ENCODE peak calls at places on chromosomes 12 and 14, in ten cellular contexts. One of them, this sample, is unnamed.

GRCh38 chr12:57810450-57810849 is 8.1 kb downstream of the AVIL start:
- DNase-seq in GM13976: no peak
- DNase-seq in CD4-positive, alpha-beta T cell: no peak
- DNase-seq in CD8-positive, alpha-beta T cell: no peak
- DNase-seq in cardiac muscle cell: no peak
- DNase-seq in tibial artery: no peak
- DNase-seq in body of pancreas: no peak
- DNase-seq in A549: peak
- DNase-seq in hepatocyte: no peak
- DNase-seq in MCF 10A: peak
- DNase-seq in this sample: no peak

GRCh38 chr14:72665259-72665658 is 228.6 kb downstream of the DPF3 start:
- DNase-seq in MCF 10A: peak
- DNase-seq in A549: peak
- DNase-seq in hepatocyte: peak
- DNase-seq in cardiac muscle cell: no peak
- DNase-seq in GM13976: no peak
- DNase-seq in body of pancreas: no peak
- DNase-seq in CD8-positive, alpha-beta T cell: no peak
- DNase-seq in CD4-positive, alpha-beta T cell: no peak
- DNase-seq in tibial artery: no peak
- DNase-seq in this sample: peak

GRCh38 chr12:101407054-101407437 is 526 bp downstream of the ARL1 start:
- DNase-seq in tibial artery: no peak
- DNase-seq in CD8-positive, alpha-beta T cell: no peak
- DNase-seq in body of pancreas: no peak
- DNase-seq in hepatocyte: peak
- DNase-seq in A549: no peak
- DNase-seq in CD4-positive, alpha-beta T cell: peak
- DNase-seq in GM13976: peak
- DNase-seq in MCF 10A: peak
- DNase-seq in cardiac muscle cell: peak
- DNase-seq in this sample: no peak

GRCh38 chr14:104656014-104656714 is 33.3 kb upstream of the INF2 start:
- DNase-seq in GM13976: no peak
- DNase-seq in CD4-positive, alpha-beta T cell: no peak
- DNase-seq in hepatocyte: no peak
- DNase-seq in cardiac muscle cell: no peak
- DNase-seq in tibial artery: no peak
- DNase-seq in A549: no peak
- DNase-seq in CD8-positive, alpha-beta T cell: no peak
- DNase-seq in body of pancreas: no peak
- DNase-seq in MCF 10A: no peak
- DNase-seq in this sample: no peak

GRCh38 chr12:70919161-70919560 is 1.4 kb downstream of the PTPRR start:
- DNase-seq in MCF 10A: no peak
- DNase-seq in tibial artery: no peak
- DNase-seq in CD4-positive, alpha-beta T cell: no peak
- DNase-seq in cardiac muscle cell: no peak
- DNase-seq in hepatocyte: no peak
- DNase-seq in A549: no peak
- DNase-seq in body of pancreas: no peak
- DNase-seq in GM13976: no peak
- DNase-seq in CD8-positive, alpha-beta T cell: no peak
- DNase-seq in this sample: no peak

GRCh38 chr14:92408186-92408585 is 85.2 kb downstream of the SLC24A4 start:
- DNase-seq in MCF 10A: peak
- DNase-seq in CD4-positive, alpha-beta T cell: no peak
- DNase-seq in GM13976: no peak
- DNase-seq in body of pancreas: no peak
- DNase-seq in CD8-positive, alpha-beta T cell: no peak
- DNase-seq in A549: no peak
- DNase-seq in tibial artery: no peak
- DNase-seq in cardiac muscle cell: no peak
- DNase-seq in hepatocyte: peak
- DNase-seq in this sample: no peak

GRCh38 chr14:31945074-31945613 is 132.0 kb upstream of the ARHGAP5 start:
- DNase-seq in cardiac muscle cell: no peak
- DNase-seq in tibial artery: no peak
- DNase-seq in MCF 10A: no peak
- DNase-seq in body of pancreas: no peak
- DNase-seq in hepatocyte: peak
- DNase-seq in GM13976: no peak
- DNase-seq in CD4-positive, alpha-beta T cell: no peak
- DNase-seq in CD8-positive, alpha-beta T cell: no peak
- DNase-seq in A549: peak
- DNase-seq in this sample: peak

GRCh38 chr12:108457006-108457733 is 57.9 kb upstream of the FICD start:
- DNase-seq in A549: peak
- DNase-seq in CD4-positive, alpha-beta T cell: no peak
- DNase-seq in hepatocyte: peak
- DNase-seq in cardiac muscle cell: peak
- DNase-seq in MCF 10A: peak
- DNase-seq in GM13976: peak
- DNase-seq in tibial artery: no peak
- DNase-seq in CD8-positive, alpha-beta T cell: no peak
- DNase-seq in body of pancreas: peak
- DNase-seq in this sample: peak

GRCh38 chr14:66507722-66508546 is at the start of gene GPHN:
- DNase-seq in CD8-positive, alpha-beta T cell: peak
- DNase-seq in tibial artery: peak
- DNase-seq in CD4-positive, alpha-beta T cell: peak
- DNase-seq in body of pancreas: peak
- DNase-seq in hepatocyte: peak
- DNase-seq in MCF 10A: peak
- DNase-seq in GM13976: peak
- DNase-seq in cardiac muscle cell: peak
- DNase-seq in A549: peak
- DNase-seq in this sample: peak
- TF ChIP-seq CTCF in CD8-positive, alpha-beta T cell: no peak
- TF ChIP-seq CTCF in tibial artery: peak
- TF ChIP-seq CTCF in CD4-positive, alpha-beta T cell: no peak
- TF ChIP-seq CTCF in body of pancreas: peak
- TF ChIP-seq CTCF in hepatocyte: peak
- TF ChIP-seq CTCF in MCF 10A: peak
- TF ChIP-seq CTCF in GM13976: peak
- TF ChIP-seq CTCF in cardiac muscle cell: peak
- TF ChIP-seq CTCF in A549: no peak
- TF ChIP-seq CTCF in this sample: peak

GRCh38 chr14:39036760-39037159 is 66.3 kb downstream of the SEC23A start:
- DNase-seq in CD4-positive, alpha-beta T cell: no peak
- DNase-seq in MCF 10A: no peak
- DNase-seq in CD8-positive, alpha-beta T cell: no peak
- DNase-seq in cardiac muscle cell: no peak
- DNase-seq in hepatocyte: no peak
- DNase-seq in tibial artery: no peak
- DNase-seq in A549: no peak
- DNase-seq in GM13976: no peak
- DNase-seq in body of pancreas: no peak
- DNase-seq in this sample: no peak

GRCh38 chr14:39033371-39033770 is 69.7 kb downstream of the SEC23A start:
- DNase-seq in tibial artery: no peak
- DNase-seq in body of pancreas: no peak
- DNase-seq in CD8-positive, alpha-beta T cell: no peak
- DNase-seq in GM13976: no peak
- DNase-seq in hepatocyte: no peak
- DNase-seq in CD4-positive, alpha-beta T cell: no peak
- DNase-seq in cardiac muscle cell: no peak
- DNase-seq in A549: no peak
- DNase-seq in MCF 10A: no peak
- DNase-seq in this sample: no peak

GRCh38 chr14:39038542-39038941 is 64.5 kb downstream of the SEC23A start:
- DNase-seq in MCF 10A: no peak
- DNase-seq in GM13976: no peak
- DNase-seq in cardiac muscle cell: no peak
- DNase-seq in CD8-positive, alpha-beta T cell: no peak
- DNase-seq in tibial artery: no peak
- DNase-seq in A549: no peak
- DNase-seq in CD4-positive, alpha-beta T cell: no peak
- DNase-seq in hepatocyte: no peak
- DNase-seq in body of pancreas: no peak
- DNase-seq in this sample: no peak

GRCh38 chr14:39035336-39035735 is 67.7 kb downstream of the SEC23A start:
- DNase-seq in CD4-positive, alpha-beta T cell: no peak
- DNase-seq in CD8-positive, alpha-beta T cell: no peak
- DNase-seq in MCF 10A: no peak
- DNase-seq in hepatocyte: no peak
- DNase-seq in A549: no peak
- DNase-seq in GM13976: no peak
- DNase-seq in body of pancreas: no peak
- DNase-seq in tibial artery: no peak
- DNase-seq in cardiac muscle cell: no peak
- DNase-seq in this sample: no peak

DNA sequence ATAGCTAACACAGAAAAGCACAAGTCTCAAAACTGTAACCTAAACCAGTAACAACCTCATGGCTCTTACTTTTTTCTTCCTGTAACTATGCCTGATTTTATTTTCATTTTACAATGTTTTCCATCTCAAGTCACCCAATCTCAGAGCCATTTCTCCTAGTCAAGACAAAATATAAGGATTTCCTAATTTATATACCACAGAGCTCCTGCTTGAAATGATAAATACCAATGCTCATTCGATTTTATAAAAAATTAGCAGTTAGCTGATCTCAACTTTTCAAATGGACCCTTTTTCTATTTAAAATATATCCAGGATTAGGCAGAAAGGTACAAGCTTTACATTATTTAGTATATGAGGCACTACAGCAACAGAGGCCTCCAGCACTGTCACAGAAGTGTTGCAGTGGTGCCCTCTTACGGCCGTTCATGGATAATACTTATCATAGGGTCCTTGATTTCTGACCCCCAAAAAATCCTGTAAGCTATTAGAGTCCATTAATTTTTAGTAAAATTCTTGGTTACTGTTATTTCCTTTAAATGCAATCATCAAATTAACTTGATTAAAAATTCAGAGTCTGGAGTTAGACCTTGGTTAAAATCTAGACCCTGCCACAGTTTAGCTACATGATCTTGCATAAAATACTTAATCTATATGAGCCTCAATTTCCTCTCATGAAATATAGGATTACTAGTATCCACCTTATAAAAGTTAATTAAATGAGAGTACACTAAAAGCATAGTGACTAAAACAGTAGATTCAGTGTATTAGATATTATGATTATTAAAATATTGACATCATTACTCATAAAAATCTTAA is 68.3 kb downstream of the SEC23A start:
- DNase-seq in tibial artery: no peak
- DNase-seq in hepatocyte: peak
- DNase-seq in A549: peak
- DNase-seq in CD4-positive, alpha-beta T cell: no peak
- DNase-seq in cardiac muscle cell: peak
- DNase-seq in body of pancreas: peak
- DNase-seq in MCF 10A: no peak
- DNase-seq in GM13976: no peak
- DNase-seq in CD8-positive, alpha-beta T cell: no peak
- DNase-seq in this sample: no peak
- TF ChIP-seq CTCF in tibial artery: no peak
- TF ChIP-seq CTCF in hepatocyte: peak
- TF ChIP-seq CTCF in A549: peak
- TF ChIP-seq CTCF in CD4-positive, alpha-beta T cell: no peak
- TF ChIP-seq CTCF in cardiac muscle cell: peak
- TF ChIP-seq CTCF in body of pancreas: peak
- TF ChIP-seq CTCF in MCF 10A: no peak
- TF ChIP-seq CTCF in GM13976: no peak
- TF ChIP-seq CTCF in CD8-positive, alpha-beta T cell: no peak
- TF ChIP-seq CTCF in this sample: no peak

DNA sequence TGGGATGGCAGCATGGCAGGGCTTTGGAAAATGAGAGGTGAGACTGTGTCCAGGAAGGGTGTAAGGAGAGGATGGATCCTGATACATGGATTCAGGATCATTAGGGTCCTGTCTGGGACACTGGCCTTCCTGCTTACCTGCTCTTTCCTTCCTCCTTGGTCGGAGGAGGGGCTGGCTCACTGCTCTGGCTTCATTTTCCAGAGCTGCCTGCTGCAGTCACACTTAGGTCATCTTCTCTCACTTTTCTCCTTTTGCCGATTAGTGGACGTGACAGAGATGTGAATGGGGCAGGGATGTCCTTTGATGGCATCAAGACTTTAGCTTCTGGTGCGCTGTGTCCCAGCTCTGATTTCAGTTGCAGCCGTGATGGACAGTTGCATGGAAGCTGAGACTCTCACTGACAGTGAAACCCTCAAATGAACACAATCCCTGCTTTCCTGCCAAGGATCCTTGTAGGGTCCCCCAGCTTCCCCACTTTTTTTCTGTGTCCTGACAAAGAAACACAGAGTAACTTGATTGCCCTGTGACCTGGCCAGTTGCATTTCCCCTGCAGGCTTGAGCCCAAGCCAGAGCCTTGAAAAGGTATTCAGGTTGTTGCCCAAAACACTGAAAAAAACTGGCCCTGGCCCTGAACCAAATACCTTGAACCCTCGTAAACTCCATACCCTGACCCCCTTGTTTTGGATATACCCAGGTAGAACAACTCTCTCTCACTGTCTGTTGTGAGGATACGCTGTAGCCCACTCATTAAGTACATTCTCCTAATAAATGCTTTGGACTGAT is 756 bp upstream of the CIDEB start:
- DNase-seq in body of pancreas: no peak
- DNase-seq in tibial artery: no peak
- DNase-seq in hepatocyte: no peak
- DNase-seq in CD4-positive, alpha-beta T cell: no peak
- DNase-seq in cardiac muscle cell: no peak
- DNase-seq in A549: no peak
- DNase-seq in CD8-positive, alpha-beta T cell: no peak
- DNase-seq in MCF 10A: no peak
- DNase-seq in GM13976: no peak
- DNase-seq in this sample: no peak
- TF ChIP-seq CTCF in body of pancreas: no peak
- TF ChIP-seq CTCF in tibial artery: no peak
- TF ChIP-seq CTCF in hepatocyte: no peak
- TF ChIP-seq CTCF in CD4-positive, alpha-beta T cell: peak
- TF ChIP-seq CTCF in cardiac muscle cell: no peak
- TF ChIP-seq CTCF in A549: peak
- TF ChIP-seq CTCF in CD8-positive, alpha-beta T cell: peak
- TF ChIP-seq CTCF in MCF 10A: peak
- TF ChIP-seq CTCF in GM13976: no peak
- TF ChIP-seq CTCF in this sample: no peak

GRCh38 chr12:46112364-46112763 is 122.0 kb upstream of the SCAF11 start:
- DNase-seq in CD4-positive, alpha-beta T cell: no peak
- DNase-seq in A549: no peak
- DNase-seq in CD8-positive, alpha-beta T cell: no peak
- DNase-seq in GM13976: no peak
- DNase-seq in MCF 10A: no peak
- DNase-seq in body of pancreas: no peak
- DNase-seq in hepatocyte: no peak
- DNase-seq in tibial artery: no peak
- DNase-seq in cardiac muscle cell: no peak
- DNase-seq in this sample: no peak

GRCh38 chr12:46111727-46112126 is 121.4 kb upstream of the SCAF11 start:
- DNase-seq in hepatocyte: no peak
- DNase-seq in body of pancreas: no peak
- DNase-seq in MCF 10A: no peak
- DNase-seq in GM13976: no peak
- DNase-seq in CD4-positive, alpha-beta T cell: no peak
- DNase-seq in CD8-positive, alpha-beta T cell: no peak
- DNase-seq in tibial artery: no peak
- DNase-seq in A549: no peak
- DNase-seq in cardiac muscle cell: no peak
- DNase-seq in this sample: no peak

GRCh38 chr12:46110220-46110700 is 119.9 kb upstream of the SCAF11 start:
- DNase-seq in CD8-positive, alpha-beta T cell: no peak
- DNase-seq in tibial artery: no peak
- DNase-seq in A549: no peak
- DNase-seq in hepatocyte: no peak
- DNase-seq in MCF 10A: peak
- DNase-seq in GM13976: no peak
- DNase-seq in cardiac muscle cell: no peak
- DNase-seq in body of pancreas: peak
- DNase-seq in CD4-positive, alpha-beta T cell: no peak
- DNase-seq in this sample: no peak

GRCh38 chr12:46109343-46110219 is 119.2 kb upstream of the SCAF11 start:
- DNase-seq in CD4-positive, alpha-beta T cell: no peak
- DNase-seq in hepatocyte: no peak
- DNase-seq in tibial artery: no peak
- DNase-seq in cardiac muscle cell: no peak
- DNase-seq in MCF 10A: no peak
- DNase-seq in GM13976: no peak
- DNase-seq in CD8-positive, alpha-beta T cell: no peak
- DNase-seq in body of pancreas: no peak
- DNase-seq in A549: no peak
- DNase-seq in this sample: no peak

DNA sequence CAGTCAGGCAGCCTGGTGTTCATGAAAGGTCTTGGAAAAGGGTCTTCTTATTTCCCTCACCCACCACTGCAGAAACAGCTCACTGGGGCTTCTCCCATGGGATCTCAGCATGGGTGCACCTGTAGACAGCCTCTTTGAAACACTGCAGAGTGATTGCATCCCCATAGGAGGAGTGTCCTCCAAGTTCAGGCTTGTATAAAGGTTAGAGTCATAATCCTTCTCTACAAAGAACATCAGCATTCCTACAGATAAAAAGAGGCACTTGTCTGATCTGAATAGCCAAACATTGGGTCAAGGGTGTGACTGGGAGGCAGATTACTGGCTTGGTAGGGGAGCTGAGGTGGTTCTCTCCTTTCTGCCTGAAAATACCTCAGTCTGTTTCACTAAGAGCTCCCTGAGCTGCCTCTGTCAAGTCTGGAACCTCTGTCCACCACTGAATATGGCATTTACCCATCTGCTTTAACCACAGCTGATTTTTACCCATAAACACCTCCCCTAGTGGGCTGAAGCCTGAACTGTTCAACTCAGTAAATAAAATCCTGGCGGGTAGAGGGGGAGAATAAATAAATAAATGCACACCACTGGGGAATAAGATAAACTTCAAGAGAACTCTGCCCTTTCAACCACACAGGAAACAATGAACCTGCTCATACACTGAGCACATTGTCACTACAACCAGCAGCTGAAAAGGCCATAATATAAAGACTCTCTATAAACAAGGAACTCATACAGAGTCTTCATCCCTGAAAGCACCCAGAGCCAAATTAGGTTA is 120.7 kb upstream of the SCAF11 start:
- DNase-seq in A549: no peak
- DNase-seq in GM13976: no peak
- DNase-seq in cardiac muscle cell: no peak
- DNase-seq in tibial artery: no peak
- DNase-seq in MCF 10A: no peak
- DNase-seq in hepatocyte: no peak
- DNase-seq in body of pancreas: no peak
- DNase-seq in CD4-positive, alpha-beta T cell: no peak
- DNase-seq in CD8-positive, alpha-beta T cell: no peak
- DNase-seq in this sample: peak
- TF ChIP-seq CTCF in A549: no peak
- TF ChIP-seq CTCF in GM13976: no peak
- TF ChIP-seq CTCF in cardiac muscle cell: no peak
- TF ChIP-seq CTCF in tibial artery: no peak
- TF ChIP-seq CTCF in MCF 10A: no peak
- TF ChIP-seq CTCF in hepatocyte: peak
- TF ChIP-seq CTCF in body of pancreas: no peak
- TF ChIP-seq CTCF in CD4-positive, alpha-beta T cell: no peak
- TF ChIP-seq CTCF in CD8-positive, alpha-beta T cell: no peak
- TF ChIP-seq CTCF in this sample: peak